ENCODE peak calls at places on chromosomes 5 and 9, in eight cellular contexts. One of them, this sample, is unnamed.

GRCh38 chr9:90035471-90035870 is 430.7 kb downstream of the GADD45G start:
- DNase-seq in GM04504: no peak
- DNase-seq in COR-L47: no peak
- DNase-seq in upper lobe of right lung: no peak
- DNase-seq in ACHN: no peak
- DNase-seq in SHP77: no peak
- DNase-seq in stimulated activated CD4-positive, alpha-beta T cell treated with anti-CD3 and anti-CD28 coated beads, Interleukin-12 subunit alpha, Interleukin-12 subunit beta, amount 100 ng/mL, for 4 hours: no peak
- DNase-seq in activated T-helper 1 cell treated with Interleukin-2 at 50 U/mL for 16 hours: no peak
- DNase-seq in this sample: no peak

GRCh38 chr9:124660341-124660801 is 110.7 kb downstream of the NR6A1 start:
- DNase-seq in GM04504: peak; percentile 17
- DNase-seq in COR-L47: peak; percentile 51
- DNase-seq in upper lobe of right lung: no peak
- DNase-seq in ACHN: peak; percentile 62
- DNase-seq in SHP77: peak; percentile 27
- DNase-seq in stimulated activated CD4-positive, alpha-beta T cell treated with anti-CD3 and anti-CD28 coated beads, Interleukin-12 subunit alpha, Interleukin-12 subunit beta, amount 100 ng/mL, for 4 hours: no peak
- DNase-seq in activated T-helper 1 cell treated with Interleukin-2 at 50 U/mL for 16 hours: no peak
- DNase-seq in this sample: peak; percentile 67

GRCh38 chr5:77181596-77182304 is 28.7 kb upstream of the PDE8B start:
- DNase-seq in GM04504: no peak
- DNase-seq in COR-L47: no peak
- DNase-seq in upper lobe of right lung: no peak
- DNase-seq in ACHN: no peak
- DNase-seq in SHP77: no peak
- DNase-seq in stimulated activated CD4-positive, alpha-beta T cell treated with anti-CD3 and anti-CD28 coated beads, Interleukin-12 subunit alpha, Interleukin-12 subunit beta, amount 100 ng/mL, for 4 hours: no peak
- DNase-seq in activated T-helper 1 cell treated with Interleukin-2 at 50 U/mL for 16 hours: no peak
- DNase-seq in this sample: no peak

GRCh38 chr5:17305964-17306725 is 88.7 kb downstream of the BASP1 start:
- DNase-seq in GM04504: no peak
- DNase-seq in COR-L47: no peak
- DNase-seq in upper lobe of right lung: peak; percentile 72
- DNase-seq in ACHN: no peak
- DNase-seq in SHP77: peak; percentile 53
- DNase-seq in stimulated activated CD4-positive, alpha-beta T cell treated with anti-CD3 and anti-CD28 coated beads, Interleukin-12 subunit alpha, Interleukin-12 subunit beta, amount 100 ng/mL, for 4 hours: no peak
- DNase-seq in activated T-helper 1 cell treated with Interleukin-2 at 50 U/mL for 16 hours: no peak
- DNase-seq in this sample: no peak

GRCh38 chr9:80467632-80468031 is 895.9 kb downstream of the TLE4 start:
- DNase-seq in GM04504: no peak
- DNase-seq in COR-L47: no peak
- DNase-seq in upper lobe of right lung: no peak
- DNase-seq in ACHN: no peak
- DNase-seq in SHP77: no peak
- DNase-seq in stimulated activated CD4-positive, alpha-beta T cell treated with anti-CD3 and anti-CD28 coated beads, Interleukin-12 subunit alpha, Interleukin-12 subunit beta, amount 100 ng/mL, for 4 hours: no peak
- DNase-seq in activated T-helper 1 cell treated with Interleukin-2 at 50 U/mL for 16 hours: no peak
- DNase-seq in this sample: no peak

GRCh38 chr9:98610711-98611110 is 98.0 kb downstream of the GABBR2 start:
- DNase-seq in GM04504: no peak
- DNase-seq in COR-L47: no peak
- DNase-seq in upper lobe of right lung: no peak
- DNase-seq in ACHN: no peak
- DNase-seq in SHP77: no peak
- DNase-seq in stimulated activated CD4-positive, alpha-beta T cell treated with anti-CD3 and anti-CD28 coated beads, Interleukin-12 subunit alpha, Interleukin-12 subunit beta, amount 100 ng/mL, for 4 hours: no peak
- DNase-seq in activated T-helper 1 cell treated with Interleukin-2 at 50 U/mL for 16 hours: no peak
- DNase-seq in this sample: no peak

GRCh38 chr9:131839281-131840084 is 99.6 kb upstream of the RAPGEF1 start:
- DNase-seq in GM04504: peak; percentile 62
- DNase-seq in COR-L47: no peak
- DNase-seq in upper lobe of right lung: no peak
- DNase-seq in ACHN: no peak
- DNase-seq in SHP77: no peak
- DNase-seq in stimulated activated CD4-positive, alpha-beta T cell treated with anti-CD3 and anti-CD28 coated beads, Interleukin-12 subunit alpha, Interleukin-12 subunit beta, amount 100 ng/mL, for 4 hours: peak; percentile 6
- DNase-seq in activated T-helper 1 cell treated with Interleukin-2 at 50 U/mL for 16 hours: peak; percentile 40
- DNase-seq in this sample: no peak

GRCh38 chr5:145937432-145938250 is 1.3 kb downstream of the SH3RF2 start:
- DNase-seq in GM04504: no peak
- DNase-seq in COR-L47: no peak
- DNase-seq in upper lobe of right lung: peak; percentile 58
- DNase-seq in ACHN: peak; percentile 77
- DNase-seq in SHP77: no peak
- DNase-seq in stimulated activated CD4-positive, alpha-beta T cell treated with anti-CD3 and anti-CD28 coated beads, Interleukin-12 subunit alpha, Interleukin-12 subunit beta, amount 100 ng/mL, for 4 hours: no peak
- DNase-seq in activated T-helper 1 cell treated with Interleukin-2 at 50 U/mL for 16 hours: no peak
- DNase-seq in this sample: no peak

GRCh38 chr5:139386039-139386438 is 2.9 kb upstream of the SLC23A1 start:
- DNase-seq in GM04504: no peak
- DNase-seq in COR-L47: no peak
- DNase-seq in upper lobe of right lung: peak; percentile 20
- DNase-seq in ACHN: no peak
- DNase-seq in SHP77: no peak
- DNase-seq in stimulated activated CD4-positive, alpha-beta T cell treated with anti-CD3 and anti-CD28 coated beads, Interleukin-12 subunit alpha, Interleukin-12 subunit beta, amount 100 ng/mL, for 4 hours: no peak
- DNase-seq in activated T-helper 1 cell treated with Interleukin-2 at 50 U/mL for 16 hours: no peak
- DNase-seq in this sample: no peak

GRCh38 chr5:132753135-132753987 is 6.1 kb downstream of the CCNI2 start:
- DNase-seq in GM04504: no peak
- DNase-seq in COR-L47: no peak
- DNase-seq in upper lobe of right lung: no peak
- DNase-seq in ACHN: peak; percentile 30
- DNase-seq in SHP77: no peak
- DNase-seq in stimulated activated CD4-positive, alpha-beta T cell treated with anti-CD3 and anti-CD28 coated beads, Interleukin-12 subunit alpha, Interleukin-12 subunit beta, amount 100 ng/mL, for 4 hours: no peak
- DNase-seq in activated T-helper 1 cell treated with Interleukin-2 at 50 U/mL for 16 hours: no peak
- DNase-seq in this sample: no peak

GRCh38 chr5:93649234-93649900 is 66.3 kb downstream of the NR2F1 start:
- DNase-seq in GM04504: no peak
- DNase-seq in COR-L47: no peak
- DNase-seq in upper lobe of right lung: no peak
- DNase-seq in ACHN: no peak
- DNase-seq in SHP77: no peak
- DNase-seq in stimulated activated CD4-positive, alpha-beta T cell treated with anti-CD3 and anti-CD28 coated beads, Interleukin-12 subunit alpha, Interleukin-12 subunit beta, amount 100 ng/mL, for 4 hours: no peak
- DNase-seq in activated T-helper 1 cell treated with Interleukin-2 at 50 U/mL for 16 hours: no peak
- DNase-seq in this sample: no peak

GRCh38 chr5:112419596-112420110 is 576 bp upstream of the EPB41L4A start:
- DNase-seq in GM04504: no peak
- DNase-seq in COR-L47: peak; percentile 30
- DNase-seq in upper lobe of right lung: peak; percentile 84
- DNase-seq in ACHN: peak; percentile 67
- DNase-seq in SHP77: no peak
- DNase-seq in stimulated activated CD4-positive, alpha-beta T cell treated with anti-CD3 and anti-CD28 coated beads, Interleukin-12 subunit alpha, Interleukin-12 subunit beta, amount 100 ng/mL, for 4 hours: no peak
- DNase-seq in activated T-helper 1 cell treated with Interleukin-2 at 50 U/mL for 16 hours: no peak
- DNase-seq in this sample: peak; percentile 41

GRCh38 chr5:9231842-9232241 is 314.0 kb downstream of the SEMA5A start:
- DNase-seq in GM04504: no peak
- DNase-seq in COR-L47: no peak
- DNase-seq in upper lobe of right lung: no peak
- DNase-seq in ACHN: no peak
- DNase-seq in SHP77: no peak
- DNase-seq in stimulated activated CD4-positive, alpha-beta T cell treated with anti-CD3 and anti-CD28 coated beads, Interleukin-12 subunit alpha, Interleukin-12 subunit beta, amount 100 ng/mL, for 4 hours: no peak
- DNase-seq in activated T-helper 1 cell treated with Interleukin-2 at 50 U/mL for 16 hours: no peak
- DNase-seq in this sample: no peak

GRCh38 chr5:41510176-41510831 is at the start of gene PLCXD3:
- DNase-seq in GM04504: no peak
- DNase-seq in COR-L47: peak; percentile 46
- DNase-seq in upper lobe of right lung: peak; percentile 67
- DNase-seq in ACHN: no peak
- DNase-seq in SHP77: peak; percentile 81
- DNase-seq in stimulated activated CD4-positive, alpha-beta T cell treated with anti-CD3 and anti-CD28 coated beads, Interleukin-12 subunit alpha, Interleukin-12 subunit beta, amount 100 ng/mL, for 4 hours: no peak
- DNase-seq in activated T-helper 1 cell treated with Interleukin-2 at 50 U/mL for 16 hours: no peak
- DNase-seq in this sample: peak; percentile 19

GRCh38 chr5:150255659-150256415 is 33.7 kb downstream of the CAMK2A start:
- DNase-seq in GM04504: no peak
- DNase-seq in COR-L47: no peak
- DNase-seq in upper lobe of right lung: no peak
- DNase-seq in ACHN: no peak
- DNase-seq in SHP77: no peak
- DNase-seq in stimulated activated CD4-positive, alpha-beta T cell treated with anti-CD3 and anti-CD28 coated beads, Interleukin-12 subunit alpha, Interleukin-12 subunit beta, amount 100 ng/mL, for 4 hours: no peak
- DNase-seq in activated T-helper 1 cell treated with Interleukin-2 at 50 U/mL for 16 hours: no peak
- DNase-seq in this sample: peak; percentile 22

GRCh38 chr5:135369952-135370351 is 29.1 kb downstream of the MACROH2A1 start:
- DNase-seq in GM04504: no peak
- DNase-seq in COR-L47: no peak
- DNase-seq in upper lobe of right lung: no peak
- DNase-seq in ACHN: no peak
- DNase-seq in SHP77: no peak
- DNase-seq in stimulated activated CD4-positive, alpha-beta T cell treated with anti-CD3 and anti-CD28 coated beads, Interleukin-12 subunit alpha, Interleukin-12 subunit beta, amount 100 ng/mL, for 4 hours: no peak
- DNase-seq in activated T-helper 1 cell treated with Interleukin-2 at 50 U/mL for 16 hours: no peak
- DNase-seq in this sample: no peak

GRCh38 chr5:150140830-150141229 is 14.8 kb downstream of the PDGFRB start:
- DNase-seq in GM04504: no peak
- DNase-seq in COR-L47: no peak
- DNase-seq in upper lobe of right lung: no peak
- DNase-seq in ACHN: no peak
- DNase-seq in SHP77: no peak
- DNase-seq in stimulated activated CD4-positive, alpha-beta T cell treated with anti-CD3 and anti-CD28 coated beads, Interleukin-12 subunit alpha, Interleukin-12 subunit beta, amount 100 ng/mL, for 4 hours: no peak
- DNase-seq in activated T-helper 1 cell treated with Interleukin-2 at 50 U/mL for 16 hours: no peak
- DNase-seq in this sample: no peak

GRCh38 chr5:130963798-130964197 is 201.3 kb downstream of the HINT1 start:
- DNase-seq in GM04504: no peak
- DNase-seq in COR-L47: no peak
- DNase-seq in upper lobe of right lung: no peak
- DNase-seq in ACHN: no peak
- DNase-seq in SHP77: no peak
- DNase-seq in stimulated activated CD4-positive, alpha-beta T cell treated with anti-CD3 and anti-CD28 coated beads, Interleukin-12 subunit alpha, Interleukin-12 subunit beta, amount 100 ng/mL, for 4 hours: no peak
- DNase-seq in activated T-helper 1 cell treated with Interleukin-2 at 50 U/mL for 16 hours: no peak
- DNase-seq in this sample: no peak

GRCh38 chr5:60453186-60453976 is 246.6 kb downstream of the DEPDC1B start:
- DNase-seq in GM04504: no peak
- DNase-seq in COR-L47: no peak
- DNase-seq in upper lobe of right lung: no peak
- DNase-seq in ACHN: no peak
- DNase-seq in SHP77: no peak
- DNase-seq in stimulated activated CD4-positive, alpha-beta T cell treated with anti-CD3 and anti-CD28 coated beads, Interleukin-12 subunit alpha, Interleukin-12 subunit beta, amount 100 ng/mL, for 4 hours: no peak
- DNase-seq in activated T-helper 1 cell treated with Interleukin-2 at 50 U/mL for 16 hours: no peak
- DNase-seq in this sample: no peak

GRCh38 chr5:98341038-98341710 is 432.3 kb upstream of the RGMB start:
- DNase-seq in GM04504: peak; percentile 94
- DNase-seq in COR-L47: no peak
- DNase-seq in upper lobe of right lung: no peak
- DNase-seq in ACHN: no peak
- DNase-seq in SHP77: no peak
- DNase-seq in stimulated activated CD4-positive, alpha-beta T cell treated with anti-CD3 and anti-CD28 coated beads, Interleukin-12 subunit alpha, Interleukin-12 subunit beta, amount 100 ng/mL, for 4 hours: no peak
- DNase-seq in activated T-helper 1 cell treated with Interleukin-2 at 50 U/mL for 16 hours: no peak
- DNase-seq in this sample: no peak

GRCh38 chr9:114503009-114503408 is 2.3 kb downstream of the WHRN start:
- DNase-seq in GM04504: no peak
- DNase-seq in COR-L47: peak; percentile 50
- DNase-seq in upper lobe of right lung: no peak
- DNase-seq in ACHN: no peak
- DNase-seq in SHP77: peak; percentile 38
- DNase-seq in stimulated activated CD4-positive, alpha-beta T cell treated with anti-CD3 and anti-CD28 coated beads, Interleukin-12 subunit alpha, Interleukin-12 subunit beta, amount 100 ng/mL, for 4 hours: no peak
- DNase-seq in activated T-helper 1 cell treated with Interleukin-2 at 50 U/mL for 16 hours: no peak
- DNase-seq in this sample: peak; percentile 66

GRCh38 chr9:137194909-137195308 is 5.6 kb downstream of the TPRN start:
- DNase-seq in GM04504: no peak
- DNase-seq in COR-L47: no peak
- DNase-seq in upper lobe of right lung: no peak
- DNase-seq in ACHN: no peak
- DNase-seq in SHP77: no peak
- DNase-seq in stimulated activated CD4-positive, alpha-beta T cell treated with anti-CD3 and anti-CD28 coated beads, Interleukin-12 subunit alpha, Interleukin-12 subunit beta, amount 100 ng/mL, for 4 hours: no peak
- DNase-seq in activated T-helper 1 cell treated with Interleukin-2 at 50 U/mL for 16 hours: no peak
- DNase-seq in this sample: no peak

GRCh38 chr5:102200861-102201260 is 95.2 kb downstream of the SLCO4C1 start:
- DNase-seq in GM04504: no peak
- DNase-seq in COR-L47: no peak
- DNase-seq in upper lobe of right lung: no peak
- DNase-seq in ACHN: no peak
- DNase-seq in SHP77: no peak
- DNase-seq in stimulated activated CD4-positive, alpha-beta T cell treated with anti-CD3 and anti-CD28 coated beads, Interleukin-12 subunit alpha, Interleukin-12 subunit beta, amount 100 ng/mL, for 4 hours: no peak
- DNase-seq in activated T-helper 1 cell treated with Interleukin-2 at 50 U/mL for 16 hours: no peak
- DNase-seq in this sample: no peak

GRCh38 chr5:90169078-90169477 is 240.5 kb downstream of the CETN3 start:
- DNase-seq in GM04504: no peak
- DNase-seq in COR-L47: peak; percentile 61
- DNase-seq in upper lobe of right lung: no peak
- DNase-seq in ACHN: no peak
- DNase-seq in SHP77: no peak
- DNase-seq in stimulated activated CD4-positive, alpha-beta T cell treated with anti-CD3 and anti-CD28 coated beads, Interleukin-12 subunit alpha, Interleukin-12 subunit beta, amount 100 ng/mL, for 4 hours: no peak
- DNase-seq in activated T-helper 1 cell treated with Interleukin-2 at 50 U/mL for 16 hours: no peak
- DNase-seq in this sample: peak; percentile 36

GRCh38 chr9:92136184-92136858 is 21.1 kb upstream of the SPTLC1 start:
- DNase-seq in GM04504: no peak
- DNase-seq in COR-L47: no peak
- DNase-seq in upper lobe of right lung: no peak
- DNase-seq in ACHN: no peak
- DNase-seq in SHP77: no peak
- DNase-seq in stimulated activated CD4-positive, alpha-beta T cell treated with anti-CD3 and anti-CD28 coated beads, Interleukin-12 subunit alpha, Interleukin-12 subunit beta, amount 100 ng/mL, for 4 hours: no peak
- DNase-seq in activated T-helper 1 cell treated with Interleukin-2 at 50 U/mL for 16 hours: no peak
- DNase-seq in this sample: no peak

GRCh38 chr5:6403416-6403815 is 25.1 kb upstream of the MED10 start:
- DNase-seq in GM04504: no peak
- DNase-seq in COR-L47: no peak
- DNase-seq in upper lobe of right lung: no peak
- DNase-seq in ACHN: no peak
- DNase-seq in SHP77: no peak
- DNase-seq in stimulated activated CD4-positive, alpha-beta T cell treated with anti-CD3 and anti-CD28 coated beads, Interleukin-12 subunit alpha, Interleukin-12 subunit beta, amount 100 ng/mL, for 4 hours: no peak
- DNase-seq in activated T-helper 1 cell treated with Interleukin-2 at 50 U/mL for 16 hours: no peak
- DNase-seq in this sample: no peak

GRCh38 chr9:18479405-18479804 is 5.5 kb downstream of the ADAMTSL1 start:
- DNase-seq in GM04504: no peak
- DNase-seq in COR-L47: no peak
- DNase-seq in upper lobe of right lung: no peak
- DNase-seq in ACHN: no peak
- DNase-seq in SHP77: no peak
- DNase-seq in stimulated activated CD4-positive, alpha-beta T cell treated with anti-CD3 and anti-CD28 coated beads, Interleukin-12 subunit alpha, Interleukin-12 subunit beta, amount 100 ng/mL, for 4 hours: no peak
- DNase-seq in activated T-helper 1 cell treated with Interleukin-2 at 50 U/mL for 16 hours: no peak
- DNase-seq in this sample: no peak

GRCh38 chr5:169547508-169547907 is 36.1 kb upstream of the SPDL1 start:
- DNase-seq in GM04504: no peak
- DNase-seq in COR-L47: no peak
- DNase-seq in upper lobe of right lung: no peak
- DNase-seq in ACHN: no peak
- DNase-seq in SHP77: no peak
- DNase-seq in stimulated activated CD4-positive, alpha-beta T cell treated with anti-CD3 and anti-CD28 coated beads, Interleukin-12 subunit alpha, Interleukin-12 subunit beta, amount 100 ng/mL, for 4 hours: no peak
- DNase-seq in activated T-helper 1 cell treated with Interleukin-2 at 50 U/mL for 16 hours: no peak
- DNase-seq in this sample: no peak

GRCh38 chr5:108101105-108101504 is 280.8 kb downstream of the FBXL17 start:
- DNase-seq in GM04504: no peak
- DNase-seq in COR-L47: peak; percentile 3
- DNase-seq in upper lobe of right lung: no peak
- DNase-seq in ACHN: no peak
- DNase-seq in SHP77: no peak
- DNase-seq in stimulated activated CD4-positive, alpha-beta T cell treated with anti-CD3 and anti-CD28 coated beads, Interleukin-12 subunit alpha, Interleukin-12 subunit beta, amount 100 ng/mL, for 4 hours: no peak
- DNase-seq in activated T-helper 1 cell treated with Interleukin-2 at 50 U/mL for 16 hours: no peak
- DNase-seq in this sample: peak; percentile 58

GRCh38 chr9:137665226-137665625 is 46.4 kb downstream of the EHMT1 start:
- DNase-seq in GM04504: no peak
- DNase-seq in COR-L47: no peak
- DNase-seq in upper lobe of right lung: peak; percentile 30
- DNase-seq in ACHN: no peak
- DNase-seq in SHP77: no peak
- DNase-seq in stimulated activated CD4-positive, alpha-beta T cell treated with anti-CD3 and anti-CD28 coated beads, Interleukin-12 subunit alpha, Interleukin-12 subunit beta, amount 100 ng/mL, for 4 hours: no peak
- DNase-seq in activated T-helper 1 cell treated with Interleukin-2 at 50 U/mL for 16 hours: no peak
- DNase-seq in this sample: no peak

GRCh38 chr5:135887881-135888614 is 7.6 kb downstream of the IL9 start:
- DNase-seq in GM04504: no peak
- DNase-seq in COR-L47: no peak
- DNase-seq in upper lobe of right lung: no peak
- DNase-seq in ACHN: no peak
- DNase-seq in SHP77: no peak
- DNase-seq in stimulated activated CD4-positive, alpha-beta T cell treated with anti-CD3 and anti-CD28 coated beads, Interleukin-12 subunit alpha, Interleukin-12 subunit beta, amount 100 ng/mL, for 4 hours: no peak
- DNase-seq in activated T-helper 1 cell treated with Interleukin-2 at 50 U/mL for 16 hours: no peak
- DNase-seq in this sample: no peak

GRCh38 chr9:126164796-126165525 is 161.7 kb upstream of the MVB12B start:
- DNase-seq in GM04504: no peak
- DNase-seq in COR-L47: no peak
- DNase-seq in upper lobe of right lung: peak; percentile 34
- DNase-seq in ACHN: no peak
- DNase-seq in SHP77: no peak
- DNase-seq in stimulated activated CD4-positive, alpha-beta T cell treated with anti-CD3 and anti-CD28 coated beads, Interleukin-12 subunit alpha, Interleukin-12 subunit beta, amount 100 ng/mL, for 4 hours: no peak
- DNase-seq in activated T-helper 1 cell treated with Interleukin-2 at 50 U/mL for 16 hours: no peak
- DNase-seq in this sample: no peak

GRCh38 chr9:33791117-33791516 is 4.2 kb upstream of the PRSS3 start:
- DNase-seq in GM04504: peak; percentile 38
- DNase-seq in COR-L47: no peak
- DNase-seq in upper lobe of right lung: no peak
- DNase-seq in ACHN: peak; percentile 49
- DNase-seq in SHP77: no peak
- DNase-seq in stimulated activated CD4-positive, alpha-beta T cell treated with anti-CD3 and anti-CD28 coated beads, Interleukin-12 subunit alpha, Interleukin-12 subunit beta, amount 100 ng/mL, for 4 hours: no peak
- DNase-seq in activated T-helper 1 cell treated with Interleukin-2 at 50 U/mL for 16 hours: no peak
- DNase-seq in this sample: no peak

This sample was measured in NCI-H1092 treated with DMSO at 0.1 percent for 48 hours.